ENCODE peak calls at places on chromosomes 5 and 9, in nine cellular contexts. K is HCT116; A is psoas muscle; G is lung; V is SJSA1; D is CD4-positive, alpha-beta memory T cell; U is spleen; Y is heart left ventricle; H is dorsolateral prefrontal cortex. F is an unnamed sample.
A peak's percentile ranks its signal among the peaks of the same experiment; 100 is the strongest.

GRCh38 chr5:144191998-144192397 is 21.3 kb downstream of the KCTD16 start:
- DNase-seq in G (no peak), A (no peak), U (no peak), Y (no peak), V (no peak), K (peak; percentile 65), H (no peak), D (peak; percentile 73), F (no peak)

GRCh38 chr5:95951916-95952315 is 9.7 kb downstream of the ELL2 start:
- DNase-seq in Y (no peak), V (no peak), G (no peak), U (no peak), K (no peak), A (no peak), D (no peak), H (no peak), F (no peak)

GRCh38 chr9:34684816-34685215 is 6.3 kb downstream of the CCL19 start:
- DNase-seq in Y (no peak), V (no peak), K (no peak), G (no peak), U (no peak), H (no peak), D (no peak), A (no peak), F (no peak)

GRCh38 chr5:111072949-111073682 is 1.6 kb downstream of the TSLP start:
- DNase-seq in K (peak; percentile 19), Y (peak; percentile 57), V (peak; percentile 73), H (no peak), G (peak; percentile 74), D (peak; percentile 54), U (peak; percentile 85), A (peak; percentile 68), F (no peak)

GRCh38 chr5:172542651-172543131 is 88.4 kb upstream of the SH3PXD2B start:
- DNase-seq in H (no peak), G (no peak), K (no peak), A (no peak), V (peak; percentile 43), U (peak; percentile 43), Y (no peak), D (no peak), F (no peak)

GRCh38 chr5:112005533-112005926 is 248.5 kb upstream of the NREP start:
- DNase-seq in G (no peak), D (no peak), A (no peak), V (no peak), U (no peak), H (no peak), Y (no peak), K (no peak), F (no peak)

GRCh38 chr5:84688566-84688965 is 303.9 kb upstream of the EDIL3 start:
- DNase-seq in H (no peak), Y (no peak), D (no peak), U (no peak), V (peak; percentile 72), A (no peak), K (no peak), G (no peak), F (no peak)

GRCh38 chr5:125409496-125410351 is 663.3 kb upstream of the ZNF608 start:
- DNase-seq in Y (no peak), V (no peak), D (no peak), K (no peak), U (no peak), G (no peak), A (no peak), H (no peak), F (no peak)

GRCh38 chr5:111432828-111433536 is 79.4 kb downstream of the STARD4 start:
- DNase-seq in Y (no peak), V (no peak), A (no peak), U (no peak), G (no peak), H (no peak), K (no peak), D (no peak), F (no peak)

GRCh38 chr5:31225118-31225517 is 31.6 kb downstream of the CDH6 start:
- DNase-seq in D (no peak), H (no peak), V (no peak), Y (no peak), A (no peak), U (no peak), K (no peak), G (no peak), F (no peak)

GRCh38 chr9:128191406-128192046 is at the start of gene CIZ1:
- DNase-seq in K (peak; percentile 49), H (peak; percentile 68), A (peak; percentile 84), Y (peak; percentile 83), U (peak; percentile 97), D (peak; percentile 61), G (peak; percentile 79), V (peak; percentile 76), F (peak; percentile 76)

GRCh38 chr9:136651859-136652258 is 10.9 kb upstream of the EGFL7 start:
- DNase-seq in H (no peak), U (no peak), G (no peak), Y (no peak), V (no peak), D (no peak), A (no peak), K (no peak), F (no peak)

GRCh38 chr5:131845828-131846227 is 49.0 kb upstream of the FNIP1 start:
- DNase-seq in H (no peak), V (no peak), K (no peak), Y (no peak), D (no peak), U (no peak), A (no peak), G (no peak), F (no peak)

GRCh38 chr5:57435701-57436134 is 46.9 kb downstream of the ACTBL2 start:
- DNase-seq in D (no peak), G (no peak), H (no peak), A (no peak), V (peak; percentile 53), K (peak; percentile 37), U (no peak), Y (no peak), F (no peak)
- H3K27ac ChIP-seq in D (no peak overlapping the region), G (no peak overlapping the region), H (no peak overlapping the region), A (no peak overlapping the region), V (peak overlapping the region; percentile 81), K (peak overlapping the region; percentile 55), U (no peak overlapping the region), Y (no peak overlapping the region), F (no peak overlapping the region)

GRCh38 chr5:139473105-139473504 is 2.3 kb downstream of the SMIM33 start:
- DNase-seq in Y (no peak), H (no peak), A (no peak), D (no peak), V (no peak), K (no peak), U (no peak), G (no peak), F (no peak)
- H3K27ac ChIP-seq in Y (peak overlapping the region; percentile 74), H (no peak overlapping the region), A (no peak overlapping the region), D (peak overlapping the region; percentile 30), V (no peak overlapping the region), K (no peak overlapping the region), U (peak overlapping the region; percentile 82), G (no peak overlapping the region), F (no peak overlapping the region)

DNA sequence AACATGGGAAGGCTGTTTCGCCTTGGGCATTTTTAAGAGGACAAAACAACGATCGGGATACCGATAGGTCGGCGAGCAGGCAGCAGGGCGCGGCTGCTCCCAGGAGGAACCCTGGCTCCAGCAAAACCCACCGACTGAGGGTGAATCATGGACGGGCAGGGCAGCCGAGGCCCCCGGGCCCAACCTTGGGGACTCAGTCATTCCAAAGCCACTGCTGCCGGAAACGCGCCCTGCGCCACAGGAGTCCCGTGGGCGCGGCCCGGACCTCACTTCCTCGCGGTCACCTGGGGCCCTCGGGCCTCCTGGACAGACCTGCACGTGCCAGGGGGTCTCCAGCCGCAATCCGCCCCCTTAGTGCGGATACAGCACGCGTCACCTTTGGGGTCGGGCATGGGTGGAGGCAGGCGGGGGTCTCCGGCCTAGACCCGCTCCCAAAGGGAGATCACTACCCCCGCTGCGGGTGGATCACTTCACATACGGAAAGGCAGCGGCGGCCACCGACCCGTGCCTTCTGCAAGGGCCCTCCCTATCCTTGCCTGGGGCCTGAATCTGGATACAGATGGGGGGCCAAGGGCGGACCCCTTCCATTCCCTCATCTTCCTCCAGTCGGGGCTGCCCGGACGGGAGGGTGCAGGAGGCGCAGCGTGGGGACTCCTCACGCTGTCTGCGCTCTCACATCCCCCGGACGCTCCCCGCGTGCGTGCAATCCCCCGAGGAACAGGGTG is 728 bp downstream of the TXN start:
- DNase-seq in K (no peak), V (peak; percentile 62), A (peak; percentile 70), H (peak; percentile 40), D (peak; percentile 44), Y (peak; percentile 58), U (peak; percentile 93), G (peak; percentile 65), F (peak; percentile 11)
- H3K27ac ChIP-seq in K (peak overlapping the region; percentile 74), V (peak overlapping the region; percentile 89), A (peak overlapping the region; percentile 86), H (peak overlapping the region; percentile 89), D (peak overlapping the region; percentile 69), Y (peak overlapping the region; percentile 86), U (peak overlapping the region; percentile 91), G (peak overlapping the region; percentile 81), F (peak overlapping the region; percentile 63)

GRCh38 chr5:10441992-10442435 is 335 bp downstream of the ROPN1L start:
- DNase-seq in V (no peak), U (no peak), H (no peak), A (no peak), D (no peak), Y (no peak), G (no peak), K (no peak), F (no peak)

GRCh38 chr5:10439692-10440091 is 2.0 kb upstream of the ROPN1L start:
- DNase-seq in V (no peak), G (no peak), H (no peak), A (no peak), Y (no peak), D (no peak), K (no peak), U (no peak), F (no peak)

GRCh38 chr5:10440367-10440990 is 1.2 kb upstream of the ROPN1L start:
- DNase-seq in Y (no peak), H (no peak), U (no peak), D (no peak), A (no peak), K (no peak), G (no peak), V (no peak), F (no peak)

GRCh38 chr5:10442581-10442980 is 902 bp downstream of the ROPN1L start:
- DNase-seq in U (no peak), Y (no peak), G (no peak), H (no peak), A (no peak), D (no peak), V (no peak), K (no peak), F (no peak)

DNA sequence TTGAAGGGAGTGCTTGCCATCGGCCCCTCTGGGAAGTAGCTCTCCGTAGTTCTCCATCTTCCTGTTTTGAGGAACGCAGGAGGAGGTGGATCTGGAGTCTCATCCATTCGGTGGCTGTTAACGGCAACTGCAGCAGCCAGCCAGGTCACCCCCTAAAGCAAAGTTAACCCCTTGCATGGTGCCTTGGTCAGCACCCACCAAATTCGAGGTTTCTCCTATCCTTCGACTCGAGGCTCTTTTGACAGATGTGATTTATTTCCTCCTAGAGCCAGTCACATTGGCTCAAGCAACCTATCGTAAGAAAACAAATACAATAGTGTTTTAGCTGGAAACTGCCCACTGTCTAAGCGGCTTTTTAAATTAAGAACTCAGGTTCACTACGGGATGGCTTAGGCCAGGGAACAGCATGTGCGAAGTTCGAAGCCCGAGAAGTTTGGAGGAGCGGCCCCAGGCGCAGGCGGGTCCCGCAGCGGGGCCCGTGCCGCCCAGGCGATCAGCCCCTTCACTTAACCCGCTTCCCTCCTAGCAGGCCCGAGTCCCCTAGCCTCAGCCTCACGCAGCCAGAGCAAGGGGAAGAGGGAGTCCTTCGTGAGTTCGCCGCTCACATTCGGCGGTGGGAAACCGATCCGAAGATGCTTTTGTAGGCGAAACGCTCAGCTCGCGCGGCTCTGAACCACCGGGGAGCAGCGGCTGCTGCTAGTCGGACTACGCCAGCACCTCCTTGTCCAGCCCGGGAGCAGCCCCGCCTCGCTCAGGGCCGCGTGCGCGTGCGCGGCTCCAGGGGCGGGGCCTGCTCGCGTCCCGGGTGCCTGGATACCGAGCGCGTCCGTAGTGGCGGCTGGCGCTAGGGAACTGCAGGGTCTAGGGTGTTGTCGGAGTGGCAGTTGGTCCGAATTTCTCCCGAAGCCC is at the start of gene ROPN1L:
- DNase-seq in H (peak; percentile 89), U (peak; percentile 97), D (peak; percentile 75), A (peak; percentile 86), G (peak; percentile 86), Y (peak; percentile 86), K (peak; percentile 54), V (peak; percentile 90), F (peak; percentile 85)
- H3K27ac ChIP-seq in H (peak within 1 kb of the TSS; percentile 77), U (peak within 1 kb of the TSS; percentile 91), D (peak within 1 kb of the TSS; percentile 53), A (peak within 1 kb of the TSS; percentile 69), G (no peak within 1 kb of the TSS), Y (peak within 1 kb of the TSS; percentile 75), K (peak within 1 kb of the TSS; percentile 40), V (no peak within 1 kb of the TSS), F (peak within 1 kb of the TSS; percentile 62)

F was measured in substantia nigra.